ENCODE peak calls at places on chromosome X, in nine cellular contexts. J is hepatocyte, P is right lobe of liver, S is endothelial cell, E is fibroblast of mammary gland, M is choroid plexus epithelial cell, W is astrocyte of the spinal cord, D is tibial nerve, H is AG04450. G is an unnamed sample.

GRCh38 chrX:132292753-132293152 is 73.5 kb upstream of the RAP2C start:
- DNase-seq in M (peak), W (peak), S (peak), H (peak), P (no peak), J (peak), E (peak), D (no peak), G (no peak)

GRCh38 chrX:19133784-19134183 is 11.5 kb upstream of the ADGRG2 start:
- DNase-seq in W (no peak), J (no peak), E (no peak), S (no peak), H (no peak), P (no peak), M (no peak), D (no peak), G (no peak)

GRCh38 chrX:119156241-119156640 is 28.6 kb upstream of the KIAA1210 start:
- DNase-seq in W (no peak), D (no peak), S (no peak), P (no peak), J (no peak), H (no peak), M (no peak), E (peak), G (no peak)

GRCh38 chrX:42188730-42189129 is 265.4 kb upstream of the CASK start:
- DNase-seq in H (no peak), D (no peak), M (no peak), S (no peak), W (no peak), E (no peak), P (no peak), J (no peak), G (no peak)

GRCh38 chrX:13778916-13779315 is 38.0 kb downstream of the GPM6B start:
- DNase-seq in J (no peak), P (no peak), M (peak), D (no peak), W (peak), H (no peak), S (peak), E (peak), G (no peak)

GRCh38 chrX:30635630-30636029 is 17.6 kb upstream of the GK start:
- DNase-seq in D (no peak), M (peak), S (no peak), W (no peak), H (no peak), P (no peak), E (no peak), J (no peak), G (no peak)

GRCh38 chrX:140274761-140275525 is 229.9 kb downstream of the SOX3 start:
- DNase-seq in E (peak), H (no peak), M (peak), P (no peak), D (no peak), J (no peak), S (no peak), W (peak), G (no peak)

GRCh38 chrX:141405486-141405877 is 163.2 kb upstream of the SPANXC start:
- DNase-seq in M (peak), D (no peak), P (no peak), W (peak), J (no peak), H (no peak), S (no peak), E (peak), G (no peak)

GRCh38 chrX:21374163-21374993 is at the start of gene CNKSR2:
- DNase-seq in M (peak), S (peak), D (peak), W (peak), P (peak), J (peak), H (no peak), E (peak), G (no peak)

GRCh38 chrX:8126092-8126491 is 45.0 kb downstream of the VCX2 start:
- DNase-seq in D (no peak), P (no peak), W (no peak), E (no peak), S (no peak), M (no peak), H (no peak), J (no peak), G (no peak)

GRCh38 chrX:120559799-120560198 is 963 bp downstream of the CUL4B start:
- DNase-seq in H (no peak), J (no peak), M (no peak), W (no peak), S (no peak), D (no peak), E (no peak), P (no peak), G (no peak)

GRCh38 chrX:39883664-39884063 is 214.1 kb downstream of the BCOR start:
- DNase-seq in M (no peak), S (no peak), E (no peak), J (no peak), H (no peak), P (no peak), W (no peak), D (no peak), G (no peak)

GRCh38 chrX:150507251-150507856 is 61.1 kb upstream of the MTM1 start:
- DNase-seq in D (no peak), J (no peak), P (peak), M (peak), E (no peak), W (peak), S (peak), H (no peak), G (peak)

GRCh38 chrX:51853251-51853650 is 40.2 kb upstream of the MAGED1 start:
- DNase-seq in J (no peak), W (no peak), P (no peak), E (no peak), S (no peak), H (no peak), D (no peak), M (no peak), G (no peak)

GRCh38 chrX:134236690-134237362 is at the start of gene CCDC160:
- DNase-seq in H (no peak), E (peak), W (peak), J (peak), D (peak), S (peak), P (peak), M (peak), G (no peak)

GRCh38 chrX:48864210-48864609 is 28.8 kb upstream of the PCSK1N start:
- DNase-seq in W (peak), S (no peak), M (peak), D (no peak), J (no peak), H (peak), P (no peak), E (peak), G (no peak)

GRCh38 chrX:38968817-38969216 is 167.6 kb downstream of the MID1IP1 start:
- DNase-seq in S (no peak), E (no peak), J (no peak), H (no peak), W (no peak), M (no peak), D (no peak), P (no peak), G (no peak)

GRCh38 chrX:8042304-8042703 is 115.1 kb upstream of the PNPLA4 start:
- DNase-seq in P (no peak), D (no peak), M (peak), W (no peak), H (no peak), J (no peak), S (no peak), E (no peak), G (no peak)

GRCh38 chrX:7028246-7028645 is 119.3 kb upstream of the STS start:
- DNase-seq in H (no peak), E (peak), P (no peak), W (no peak), S (no peak), M (no peak), D (no peak), J (no peak), G (no peak)

GRCh38 chrX:48802089-48802812 is 384 bp downstream of the HDAC6 start:
- DNase-seq in P (peak), W (peak), M (peak), H (peak), E (peak), D (peak), S (peak), J (peak), G (peak)

GRCh38 chrX:5380426-5380825 is 848.2 kb downstream of the NLGN4X start:
- DNase-seq in W (no peak), M (no peak), J (no peak), S (no peak), H (no peak), D (no peak), E (no peak), P (no peak), G (no peak)

GRCh38 chrX:39439910-39440733 is 638.9 kb downstream of the MID1IP1 start:
- DNase-seq in J (no peak), S (no peak), P (no peak), W (no peak), M (no peak), E (no peak), H (no peak), D (no peak), G (no peak)

GRCh38 chrX:133575501-133575900 is 160.2 kb upstream of the GPC4 start:
- DNase-seq in E (no peak), H (no peak), S (no peak), M (no peak), D (no peak), J (no peak), P (no peak), W (no peak), G (no peak)

GRCh38 chrX:111507931-111508330 is 3.5 kb upstream of the SERTM2 start:
- DNase-seq in M (peak), P (no peak), W (no peak), J (no peak), H (no peak), E (peak), D (no peak), S (no peak), G (no peak)

GRCh38 chrX:44747317-44747716 is 96.5 kb upstream of the DUSP21 start:
- DNase-seq in J (no peak), E (no peak), S (no peak), P (no peak), W (no peak), M (peak), H (no peak), D (no peak), G (no peak)

GRCh38 chrX:150449313-150449712 is 86.2 kb downstream of the MAMLD1 start:
- DNase-seq in M (no peak), J (no peak), S (no peak), D (no peak), H (no peak), W (no peak), E (no peak), P (no peak), G (no peak)

GRCh38 chrX:21711848-21712197 is 46.1 kb downstream of the SMPX start:
- DNase-seq in S (no peak), J (no peak), H (no peak), D (no peak), W (no peak), E (no peak), P (no peak), M (no peak), G (no peak)

GRCh38 chrX:65677954-65678469 is 10.6 kb downstream of the MSN start:
- DNase-seq in W (peak), H (peak), P (no peak), E (peak), D (no peak), J (peak), S (no peak), M (peak), G (peak)

GRCh38 chrX:152897216-152898144 is at the start of gene ZNF185:
- DNase-seq in H (no peak), D (no peak), J (peak), W (peak), E (no peak), S (peak), M (peak), P (no peak), G (no peak)

GRCh38 chrX:13688772-13689518 is at the start of gene RAB9A:
- DNase-seq in W (peak), J (peak), D (peak), M (peak), S (peak), P (peak), H (peak), E (peak), G (peak)

GRCh38 chrX:72245461-72246089 is 6.7 kb upstream of the ERCC6L start:
- DNase-seq in W (peak), S (peak), M (peak), E (peak), P (peak), H (no peak), J (peak), D (no peak), G (no peak)

GRCh38 chrX:55486736-55487135 is 2.9 kb downstream of the USP51 start:
- DNase-seq in E (no peak), J (no peak), S (no peak), H (no peak), D (no peak), P (no peak), W (no peak), M (no peak), G (no peak)

GRCh38 chrX:63747331-63747730 is 37.7 kb downstream of the ARHGEF9 start:
- DNase-seq in M (peak), W (peak), S (no peak), D (no peak), E (peak), H (peak), P (no peak), J (no peak), G (no peak)

GRCh38 chrX:7272301-7272700 is 124.3 kb upstream of the PUDP start:
- DNase-seq in M (no peak), E (no peak), S (no peak), P (no peak), W (no peak), D (no peak), H (no peak), J (no peak), G (no peak)

DNA sequence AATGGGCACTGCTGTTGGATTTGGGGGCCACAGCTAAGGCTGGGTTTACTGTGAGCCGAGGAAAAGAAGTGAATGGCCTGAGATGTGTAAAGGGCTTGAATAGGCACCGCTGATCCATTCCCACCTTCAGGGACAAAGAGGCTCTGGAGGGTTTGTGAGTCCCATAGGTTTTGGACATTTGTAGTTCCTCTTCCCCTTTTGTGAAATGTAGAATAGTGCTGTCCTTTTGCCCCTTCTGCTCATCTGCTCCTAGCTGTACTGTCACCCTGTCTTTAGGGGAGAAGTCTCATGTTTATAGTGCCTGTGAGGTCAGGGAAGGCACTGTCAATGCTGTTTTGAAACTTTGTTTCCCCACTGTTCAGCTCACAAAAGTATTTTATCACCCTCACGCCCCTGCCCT is 26.4 kb upstream of the CLCN4 start:
- DNase-seq in P (no peak), M (no peak), J (no peak), D (no peak), H (no peak), E (no peak), W (no peak), S (no peak), G (no peak)
- TF ChIP-seq CTCF in P (no peak), M (no peak), J (no peak), D (no peak), H (no peak), E (no peak), W (no peak), S (no peak), G (no peak)

DNA sequence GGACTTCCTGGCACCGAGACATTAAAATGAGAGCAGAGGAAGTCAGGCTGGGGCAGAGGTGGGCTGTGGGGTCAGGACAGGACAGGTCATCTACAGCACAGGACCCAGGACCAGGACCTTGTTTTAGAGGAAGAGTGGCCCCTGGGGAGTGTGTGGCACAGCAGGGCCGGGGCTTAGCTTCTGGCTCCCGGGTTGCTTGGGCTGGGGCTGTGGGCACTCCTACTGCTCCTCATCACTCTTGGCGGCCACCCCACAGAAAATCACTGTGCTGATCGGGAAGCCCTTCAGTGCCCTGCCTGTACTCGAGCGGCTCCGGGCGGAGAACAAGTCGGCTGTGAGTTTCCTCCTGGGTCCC is 8.1 kb upstream of the ATP6AP1 start:
- DNase-seq in H (no peak), E (no peak), S (no peak), W (no peak), J (no peak), P (no peak), M (no peak), D (no peak), G (no peak)
- TF ChIP-seq CTCF in H (no peak), E (no peak), S (no peak), W (no peak), J (no peak), P (no peak), M (no peak), D (no peak), G (no peak)

GRCh38 chrX:47143894-47144625 is 442 bp downstream of the NDUFB11 start:
- DNase-seq in D (no peak), H (no peak), W (peak), E (peak), S (peak), P (peak), J (peak), M (peak), G (peak)

GRCh38 chrX:47133493-47133892 is 11.0 kb downstream of the NDUFB11 start:
- DNase-seq in W (no peak), E (no peak), D (no peak), S (no peak), J (no peak), M (no peak), H (no peak), P (no peak), G (no peak)

DNA sequence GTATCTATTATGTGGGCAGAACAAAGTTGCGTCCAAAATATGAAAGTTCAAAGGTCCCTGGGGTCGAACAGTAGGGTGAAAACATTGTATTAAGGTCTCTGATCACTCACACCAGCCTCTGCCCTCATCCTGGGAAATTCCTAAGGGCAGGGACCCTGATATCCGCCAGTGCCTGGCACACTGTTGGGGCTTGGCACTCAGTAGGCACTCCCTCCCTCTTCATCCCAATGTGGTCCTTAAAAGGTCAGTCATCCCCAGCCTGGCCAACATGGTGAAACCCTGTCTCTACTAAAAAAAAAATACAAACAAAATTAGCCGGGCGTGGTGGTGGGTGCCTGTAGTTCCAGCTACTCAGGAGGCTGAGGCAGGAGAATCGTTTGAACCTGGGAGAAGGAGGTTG is 6.3 kb downstream of the NDUFB11 start:
- DNase-seq in D (no peak), S (no peak), M (no peak), H (no peak), W (no peak), E (no peak), J (no peak), P (no peak), G (no peak)
- TF ChIP-seq CTCF in D (no peak), S (no peak), M (no peak), H (no peak), W (no peak), E (no peak), J (no peak), P (no peak), G (no peak)

GRCh38 chrX:24838624-24839023 is 144.9 kb downstream of the POLA1 start:
- DNase-seq in J (peak), S (peak), W (peak), D (no peak), P (no peak), H (no peak), M (peak), E (peak), G (no peak)
- TF ChIP-seq CTCF in J (peak), S (peak), W (peak), D (peak), P (peak), H (peak), M (peak), E (peak), G (peak)

DNA sequence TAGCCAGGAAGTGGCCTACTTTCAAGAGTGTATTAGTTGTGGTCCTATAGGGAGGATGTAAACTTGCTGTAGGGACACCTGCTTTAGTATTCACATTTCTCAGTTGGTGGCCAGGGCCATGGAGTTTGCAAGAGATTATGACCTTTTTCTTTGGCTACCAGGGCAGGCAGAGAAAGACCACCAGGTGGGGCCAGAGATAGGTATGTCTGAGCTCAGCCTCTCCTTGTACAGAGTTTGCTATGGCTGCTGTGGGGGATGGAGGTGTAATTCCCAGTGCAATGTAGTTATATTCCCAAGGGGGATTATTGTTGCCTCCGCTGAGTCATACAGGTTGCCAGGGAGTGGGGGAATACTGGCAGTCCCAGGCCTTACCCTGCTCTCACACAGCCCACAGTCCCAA is 26.3 kb upstream of the DACH2 start:
- DNase-seq in W (no peak), P (no peak), D (no peak), E (no peak), J (no peak), S (no peak), M (no peak), H (no peak), G (no peak)
- TF ChIP-seq CTCF in W (no peak), P (no peak), D (no peak), E (no peak), J (no peak), S (no peak), M (no peak), H (no peak), G (no peak)